ENCODE peak calls at places on chromosomes 13 and 19, in six cellular contexts. X is HFF-Myc, N is cardiac muscle cell, T is adrenal gland, V is uterus, U is lung. B is an unnamed sample.

GRCh38 chr13:21885714-21886224 is 214.9 kb downstream of the FGF9 start:
- DNase-seq in V (no peak), U (no peak), X (no peak), N (no peak), T (no peak), B (no peak)

GRCh38 chr19:38511074-38511708 is 77.7 kb downstream of the RYR1 start:
- DNase-seq in V (no peak), N (no peak), T (no peak), U (no peak), X (no peak), B (no peak)

GRCh38 chr19:53977991-53978731 is 13.3 kb upstream of the CACNG6 start:
- DNase-seq in N (peak), T (peak), V (peak), X (no peak), U (peak), B (peak)

GRCh38 chr19:21604941-21605548 is 99.6 kb downstream of the ZNF429 start:
- DNase-seq in T (peak), U (no peak), V (peak), N (no peak), X (no peak), B (no peak)

GRCh38 chr13:48595330-48596127 is 58.2 kb upstream of the CYSLTR2 start:
- DNase-seq in U (peak), X (peak), N (peak), T (peak), V (peak), B (peak)

GRCh38 chr19:49590971-49591730 is at the start of gene PRR12:
- DNase-seq in U (peak), N (peak), T (peak), V (peak), X (no peak), B (no peak)

GRCh38 chr19:27971869-27972268 is 1241.1 kb downstream of the UQCRFS1 start:
- DNase-seq in V (no peak), N (no peak), U (no peak), X (no peak), T (no peak), B (no peak)

GRCh38 chr19:19094513-19094912 is 30.7 kb downstream of the SLC25A42 start:
- DNase-seq in T (no peak), U (no peak), N (no peak), V (no peak), X (no peak), B (no peak)

GRCh38 chr13:28483313-28483931 is 11.5 kb downstream of the FLT1 start:
- DNase-seq in T (no peak), U (no peak), V (no peak), X (no peak), N (no peak), B (no peak)

GRCh38 chr13:50576156-50576555 is 267.3 kb downstream of the DLEU7 start:
- DNase-seq in T (no peak), V (no peak), N (no peak), U (peak), X (no peak), B (no peak)

GRCh38 chr19:34503546-34504272 is 22.2 kb downstream of the WTIP start:
- DNase-seq in U (no peak), N (no peak), X (no peak), T (no peak), V (peak), B (no peak)

GRCh38 chr13:112968380-112968909 is 569 bp upstream of the MCF2L start:
- DNase-seq in T (no peak), U (peak), X (no peak), V (no peak), N (peak), B (no peak)

GRCh38 chr13:112967666-112968379 is 1.2 kb upstream of the MCF2L start:
- DNase-seq in X (no peak), U (no peak), N (no peak), T (no peak), V (no peak), B (no peak)

GRCh38 chr13:112969692-112970338 is 801 bp downstream of the MCF2L start:
- DNase-seq in T (no peak), V (no peak), U (no peak), X (no peak), N (no peak), B (no peak)

GRCh38 chr13:112970552-112971287 is 1.7 kb downstream of the MCF2L start:
- DNase-seq in T (no peak), N (no peak), X (no peak), U (no peak), V (no peak), B (no peak)

DNA sequence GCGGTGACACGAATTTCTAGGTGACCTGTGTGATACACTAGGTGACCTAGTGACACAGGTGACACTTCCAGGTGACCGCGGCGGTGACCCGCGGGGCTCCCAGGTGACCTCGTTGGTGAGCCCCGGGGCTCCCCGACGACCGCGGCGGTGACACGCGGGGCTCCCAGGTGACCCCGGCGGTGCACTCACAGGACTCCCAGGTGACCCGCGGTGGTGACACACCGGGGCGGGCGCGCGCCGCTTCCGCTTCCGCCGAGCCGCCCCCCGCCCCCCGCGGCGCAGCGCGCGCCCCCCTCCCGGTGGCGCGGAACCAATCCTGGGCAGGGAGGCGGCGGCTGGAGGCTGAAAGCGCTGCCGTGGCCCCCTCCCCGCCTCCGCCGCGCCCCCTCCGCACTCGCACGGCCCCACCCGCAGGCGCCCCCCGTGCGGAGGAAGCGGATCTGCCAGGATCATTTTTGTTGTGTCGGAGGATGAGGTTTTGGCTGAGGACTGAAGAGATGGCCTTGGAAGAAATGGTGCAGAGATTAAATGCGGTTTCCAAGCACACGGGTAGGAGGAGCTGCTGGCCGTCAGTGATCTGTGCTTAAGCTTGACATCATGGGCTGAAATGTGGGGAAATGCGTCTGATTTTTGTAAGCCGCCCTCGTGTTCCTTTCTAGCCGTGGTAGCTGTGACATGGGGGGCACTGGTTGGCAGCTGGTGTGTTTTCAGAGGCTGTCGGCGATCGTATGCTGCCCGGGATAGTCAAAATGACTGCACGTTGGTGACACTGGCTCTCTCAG is at the start of gene MCF2L:
- DNase-seq in T (peak), X (peak), V (no peak), U (peak), N (peak), B (no peak)
- TF ChIP-seq CTCF in T (peak), X (no peak), V (no peak), U (no peak), N (peak), B (no peak)

GRCh38 chr19:43683905-43684304 is 13.9 kb upstream of the PLAUR start:
- DNase-seq in T (no peak), V (no peak), N (no peak), U (no peak), X (no peak), B (no peak)
- H3K4me3 ChIP-seq in T (no peak), V (no peak), N (no peak), U (no peak), X (no peak), B (no peak)

GRCh38 chr19:41356984-41357739 is 3.4 kb upstream of the TGFB1 start:
- DNase-seq in N (no peak), V (no peak), T (no peak), X (no peak), U (no peak), B (no peak)
- TF ChIP-seq CTCF in N (no peak), V (no peak), T (no peak), X (no peak), U (no peak), B (no peak)

GRCh38 chr13:79492918-79493594 is 12.1 kb downstream of the NDFIP2 start:
- DNase-seq in V (no peak), U (no peak), T (no peak), X (no peak), N (no peak), B (no peak)

GRCh38 chr13:79492313-79492798 is 11.4 kb downstream of the NDFIP2 start:
- DNase-seq in X (no peak), T (no peak), V (no peak), N (no peak), U (no peak), B (no peak)

GRCh38 chr13:79490846-79491245 is 9.9 kb downstream of the NDFIP2 start:
- DNase-seq in V (no peak), T (no peak), U (no peak), N (no peak), X (no peak), B (no peak)

GRCh38 chr13:79490326-79490725 is 9.4 kb downstream of the NDFIP2 start:
- DNase-seq in X (no peak), N (no peak), U (no peak), V (no peak), T (no peak), B (no peak)

GRCh38 chr13:79491715-79492114 is 10.8 kb downstream of the NDFIP2 start:
- DNase-seq in U (no peak), X (peak), V (no peak), T (no peak), N (no peak), B (peak)
- H3K4me3 ChIP-seq in U (no peak), X (no peak), V (no peak), T (no peak), N (no peak), B (no peak)

GRCh38 chr13:95301947-95302386 is 716 bp upstream of the ABCC4 start:
- DNase-seq in U (no peak), N (no peak), T (peak), V (no peak), X (no peak), B (no peak)

GRCh38 chr13:95301135-95301946 is at the start of gene ABCC4:
- DNase-seq in T (peak), V (peak), X (peak), N (peak), U (peak), B (no peak)

GRCh38 chr13:95298971-95299627 is 2.2 kb downstream of the ABCC4 start:
- DNase-seq in V (no peak), X (peak), U (no peak), T (no peak), N (no peak), B (no peak)

GRCh38 chr13:95298169-95298940 is 2.9 kb downstream of the ABCC4 start:
- DNase-seq in V (no peak), N (no peak), U (peak), X (no peak), T (no peak), B (no peak)

DNA sequence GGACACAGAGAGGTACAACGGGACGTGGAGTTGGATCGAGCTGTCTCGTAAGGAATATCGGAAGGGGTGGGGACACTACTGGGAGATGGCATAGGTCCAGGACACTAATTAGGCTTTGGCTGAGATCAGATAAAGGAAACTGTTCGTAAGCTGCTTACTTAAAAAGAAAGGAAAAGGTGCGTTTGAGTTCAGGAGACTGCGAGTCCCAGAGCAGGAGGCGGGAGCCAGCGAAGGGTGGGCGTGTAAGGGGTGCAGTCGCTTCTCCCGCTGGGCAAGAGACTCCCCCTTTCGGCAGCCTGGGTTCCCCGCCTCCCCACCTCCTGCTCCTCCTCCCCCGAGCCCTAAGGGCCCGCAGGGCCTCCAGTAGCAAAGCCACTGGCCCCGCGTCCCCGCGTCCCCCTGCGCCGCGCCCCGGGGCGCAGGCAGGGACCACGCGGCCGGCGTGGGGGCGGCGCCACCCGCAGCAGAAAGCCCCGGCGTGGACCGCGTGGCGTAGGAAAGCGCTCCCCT is 571 bp downstream of the ABCC4 start:
- DNase-seq in U (peak), X (peak), V (peak), N (peak), T (peak), B (no peak)
- TF ChIP-seq CTCF in U (no peak), X (no peak), V (no peak), N (peak), T (no peak), B (peak)

B was measured in AG09309.